ENCODE peak calls at places on chromosomes 1 and 21, in four cellular contexts. D is OCI-LY7; L is CD8-positive, alpha-beta T cell; B is fibroblast of lung. C is an unnamed sample. For H3K4me1, the result is how much of the 10 kb centered on the place peaks cover.

GRCh38 chr1:168907053-168907452 is 178.0 kb upstream of the DPT start:
- DNase-seq in D (no peak), B (no peak), L (no peak), C (no peak)

GRCh38 chr1:13505020-13505419 is 8.8 kb downstream of the LRRC38 start:
- DNase-seq in B (no peak), D (no peak), L (no peak), C (no peak)

GRCh38 chr21:20999567-21000169 is 1.5 kb downstream of the NCAM2 start:
- DNase-seq in L (no peak), B (peak), D (peak), C (peak)

GRCh38 chr1:22794691-22795090 is 84.1 kb downstream of the EPHB2 start:
- DNase-seq in D (no peak), L (no peak), B (no peak), C (peak)

GRCh38 chr21:44592446-44593365 is at the start of gene KRTAP10-6:
- DNase-seq in D (no peak), B (no peak), L (no peak), C (no peak)

GRCh38 chr1:77146270-77146669 is 73.0 kb downstream of the PIGK start:
- DNase-seq in B (no peak), L (no peak), D (no peak), C (no peak)

GRCh38 chr1:183568176-183569041 is 21.9 kb downstream of the NCF2 start:
- DNase-seq in D (no peak), B (peak), L (no peak), C (no peak)

GRCh38 chr1:245060684-245061374 is 94.0 kb upstream of the KIF26B start:
- DNase-seq in L (no peak), B (no peak), D (no peak), C (peak)

GRCh38 chr1:202304370-202304769 is 37.4 kb downstream of the UBE2T start:
- DNase-seq in D (no peak), B (no peak), L (no peak), C (peak)

GRCh38 chr21:15667010-15667409 is 62.8 kb upstream of the USP25 start:
- DNase-seq in D (no peak), B (peak), L (no peak), C (no peak)

GRCh38 chr1:89042491-89042890 is 19.8 kb upstream of the GBP3 start:
- DNase-seq in L (no peak), B (no peak), D (no peak), C (no peak)

DNA sequence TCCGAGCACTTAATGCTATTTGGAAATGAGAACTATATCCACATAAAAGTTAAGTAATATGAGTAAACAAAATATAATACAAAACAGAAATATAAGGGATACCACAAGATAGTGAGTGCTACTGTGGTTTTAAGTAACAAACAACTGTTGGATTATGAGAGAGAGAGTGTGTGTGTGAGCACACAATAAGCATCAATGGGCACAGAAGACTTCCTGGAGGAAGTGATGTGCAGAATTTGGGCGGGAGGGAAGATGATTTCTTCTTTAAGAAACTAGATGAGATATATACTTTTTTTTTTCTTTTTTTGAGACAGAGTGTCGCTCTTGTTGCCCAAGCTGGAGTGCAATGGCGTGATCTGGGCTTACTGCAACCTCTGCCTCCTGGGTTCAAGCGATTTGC is 8.0 kb upstream of the IER5 start:
- DNase-seq in D (no peak), B (no peak), L (no peak), C (no peak)
- H3K4me3 ChIP-seq in D (no peak), B (no peak), L (no peak), C (no peak)

GRCh38 chr1:21307663-21308062 is 17.4 kb upstream of the ECE1 start:
- DNase-seq in B (no peak), L (no peak), D (no peak), C (peak)
- H3K4me1 ChIP-seq in B (under half), L (under half), D (under half), C (half or more)

GRCh38 chr1:109579044-109579443 is 30.6 kb downstream of the GNAI3 start:
- DNase-seq in B (peak), D (no peak), L (no peak), C (no peak)
- H3K27ac ChIP-seq in B (peak), D (no peak), L (no peak), C (peak)

GRCh38 chr1:20658166-20658915 is 2.8 kb downstream of the DDOST start:
- DNase-seq in B (no peak), D (no peak), L (no peak), C (no peak)
- H3K4me3 ChIP-seq in B (no peak), D (no peak), L (no peak), C (no peak)

GRCh38 chr1:182126272-182126800 is 64.8 kb upstream of the ZNF648 start:
- DNase-seq in L (no peak), D (no peak), B (no peak), C (no peak)
- H3K4me1 ChIP-seq in L (under half), D (under half), B (under half), C (under half)

GRCh38 chr1:43703836-43704235 is 3.5 kb upstream of the ST3GAL3 start:
- DNase-seq in L (no peak), D (no peak), B (peak), C (no peak)

GRCh38 chr1:43706598-43707190 is 642 bp upstream of the ST3GAL3 start:
- DNase-seq in L (no peak), D (peak), B (peak), C (peak)

GRCh38 chr1:43705982-43706597 is 1.2 kb upstream of the ST3GAL3 start:
- DNase-seq in D (peak), B (no peak), L (no peak), C (no peak)

GRCh38 chr1:43704838-43705237 is 2.5 kb upstream of the ST3GAL3 start:
- DNase-seq in L (no peak), B (peak), D (peak), C (no peak)

DNA sequence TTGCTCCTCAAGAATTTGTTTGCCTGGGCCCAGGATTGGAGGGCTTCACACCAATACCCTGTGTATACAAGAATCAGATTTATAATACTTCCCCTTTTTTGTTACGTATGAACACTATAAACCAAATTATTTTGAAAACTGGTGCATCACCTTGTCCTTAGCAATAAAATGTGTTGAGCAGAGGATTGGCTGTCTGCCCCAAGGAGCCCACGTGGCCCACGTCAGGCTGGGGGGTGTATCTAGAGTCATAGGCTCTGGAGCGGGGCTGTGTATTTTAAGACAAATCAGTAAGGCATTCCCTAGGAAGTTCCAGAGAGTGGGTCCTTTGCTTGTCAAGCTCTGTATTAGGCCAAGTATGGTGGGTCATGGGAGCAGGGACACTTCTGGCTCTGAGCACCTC is 2.0 kb upstream of the ST3GAL3 start:
- DNase-seq in B (no peak), L (no peak), D (peak), C (no peak)
- H3K27ac ChIP-seq in B (no peak), L (no peak), D (peak), C (no peak)

GRCh38 chr1:154158307-154159125 is 3.6 kb upstream of the NUP210L start:
- DNase-seq in D (peak), L (no peak), B (no peak), C (no peak)

GRCh38 chr1:154159554-154159953 is 4.7 kb upstream of the NUP210L start:
- DNase-seq in L (no peak), D (no peak), B (no peak), C (no peak)

GRCh38 chr1:154155282-154155681 is 409 bp upstream of the NUP210L start:
- DNase-seq in D (no peak), B (no peak), L (no peak), C (no peak)

GRCh38 chr1:154154534-154155181 is at the start of gene NUP210L:
- DNase-seq in B (peak), D (no peak), L (no peak), C (no peak)

DNA sequence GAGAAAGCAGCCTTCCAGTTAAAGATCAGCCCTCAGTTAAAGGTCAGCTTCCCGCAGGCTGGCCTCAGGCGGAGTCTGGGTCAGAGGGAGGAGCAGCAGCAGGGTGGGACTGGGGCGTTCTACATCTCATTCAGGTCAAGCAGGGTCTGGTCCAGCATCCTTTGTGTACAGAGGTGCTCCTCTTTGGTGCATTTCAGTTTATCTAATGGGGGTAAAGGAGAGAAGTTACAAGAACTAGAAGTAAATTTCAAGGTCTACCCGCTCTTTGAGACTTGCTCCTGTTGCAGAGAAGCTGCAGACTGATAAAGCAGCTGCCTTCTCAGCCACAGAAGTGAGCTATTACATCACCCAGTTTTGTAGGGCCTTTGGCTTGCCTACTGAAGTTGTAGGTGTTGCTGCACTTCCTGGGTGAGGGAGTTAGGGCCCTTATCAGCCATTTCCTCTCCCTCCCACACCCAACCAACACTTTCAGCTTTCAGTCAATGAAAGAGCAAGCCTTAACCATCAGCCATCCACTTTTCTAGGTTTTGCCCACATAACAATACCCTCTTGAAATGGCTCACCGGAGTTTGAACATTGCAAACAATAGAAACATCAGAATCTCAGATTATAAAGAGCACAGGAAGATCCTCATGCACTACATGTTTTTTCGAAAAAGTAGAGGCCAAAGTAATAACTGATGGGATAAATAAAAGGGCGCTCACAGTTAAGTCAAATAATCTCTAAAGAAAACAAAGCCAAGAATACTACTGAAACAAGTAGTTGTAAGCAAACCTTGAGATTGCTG is 2.8 kb upstream of the NUP210L start:
- DNase-seq in B (peak), L (peak), D (peak), C (no peak)
- H3K4me3 ChIP-seq in B (no peak), L (peak), D (no peak), C (no peak)

GRCh38 chr1:162177126-162177525 is 107.6 kb downstream of the NOS1AP start:
- DNase-seq in B (peak), L (no peak), D (no peak), C (no peak)
- H3K4me1 ChIP-seq in B (under half), L (under half), D (under half), C (under half)

GRCh38 chr1:30257742-30258380 is 465.5 kb downstream of the MATN1 start:
- DNase-seq in L (no peak), D (no peak), B (no peak), C (no peak)
- H3K27ac ChIP-seq in L (no peak), D (no peak), B (no peak), C (no peak)